ENCODE peak calls at places on chromosomes 2 and 18, in five cellular contexts. R is posterior cingulate gyrus, B is head of caudate nucleus, J is lung, P is CD14-positive monocyte. Y is an unnamed sample.

GRCh38 chr2:88170472-88170892 is 336 bp downstream of the THNSL2 start:
- DNase-seq in R (no peak), B (no peak), J (no peak), P (no peak), Y (no peak)

GRCh38 chr2:816278-816677 is 134.4 kb upstream of the SNTG2 start:
- DNase-seq in R (no peak), B (no peak), J (no peak), P (no peak), Y (no peak)

GRCh38 chr18:62128157-62128556 is 58.7 kb downstream of the PIGN start:
- DNase-seq in R (no peak), B (no peak), J (no peak), P (no peak), Y (no peak)

GRCh38 chr18:42860011-42860410 is 255.5 kb downstream of the RIT2 start:
- DNase-seq in R (no peak), B (no peak), J (no peak), P (no peak), Y (no peak)

GRCh38 chr2:180829261-180829660 is 151.1 kb upstream of the UBE2E3 start:
- DNase-seq in R (no peak), B (no peak), J (no peak), P (no peak), Y (no peak)

GRCh38 chr2:100588071-100588786 is 25.4 kb downstream of the PDCL3 start:
- DNase-seq in R (no peak), B (no peak), J (no peak), P (no peak), Y (no peak)

GRCh38 chr2:196229013-196229412 is 57.6 kb upstream of the STK17B start:
- DNase-seq in R (no peak), B (no peak), J (no peak), P (no peak), Y (no peak)

GRCh38 chr2:90069290-90069894 is 1377.9 kb downstream of the RPIA start:
- DNase-seq in R (no peak), B (peak; percentile 54), J (no peak), P (no peak), Y (no peak)

Y was measured in globus pallidus.